ENCODE peak calls at places on chromosomes 3 and 15, in five cellular contexts. One of them, this sample, is unnamed.

GRCh38 chr3:101643861-101644613 is 32.9 kb downstream of the ZBTB11 start:
- DNase-seq in fibroblast of mammary gland: peak; percentile 79
- DNase-seq in sigmoid colon: no peak
- DNase-seq in cardiac fibroblast: peak; percentile 52
- DNase-seq in GM06990: no peak
- DNase-seq in this sample: peak; percentile 63

GRCh38 chr15:36332301-36332700 is 247.1 kb upstream of the CDIN1 start:
- DNase-seq in fibroblast of mammary gland: peak; percentile 19
- DNase-seq in GM06990: no peak
- DNase-seq in sigmoid colon: no peak
- DNase-seq in cardiac fibroblast: peak; percentile 18
- DNase-seq in this sample: peak; percentile 58

GRCh38 chr15:40367673-40368611 is 9.9 kb downstream of the DISP2 start:
- DNase-seq in fibroblast of mammary gland: peak; percentile 81
- DNase-seq in sigmoid colon: peak; percentile 92
- DNase-seq in GM06990: peak; percentile 86
- DNase-seq in cardiac fibroblast: peak; percentile 88
- DNase-seq in this sample: peak; percentile 88

GRCh38 chr3:141998674-141999290 is 122.3 kb downstream of the ATP1B3 start:
- DNase-seq in sigmoid colon: no peak
- DNase-seq in GM06990: no peak
- DNase-seq in cardiac fibroblast: peak; percentile 49
- DNase-seq in fibroblast of mammary gland: peak; percentile 11
- DNase-seq in this sample: peak; percentile 30

GRCh38 chr15:38768970-38769369 is 204.4 kb upstream of the RASGRP1 start:
- DNase-seq in GM06990: no peak
- DNase-seq in cardiac fibroblast: peak; percentile 59
- DNase-seq in fibroblast of mammary gland: peak; percentile 52
- DNase-seq in sigmoid colon: no peak
- DNase-seq in this sample: peak; percentile 84

GRCh38 chr15:80596521-80596976 is 98.6 kb upstream of the ABHD17C start:
- DNase-seq in cardiac fibroblast: peak; percentile 31
- DNase-seq in fibroblast of mammary gland: no peak
- DNase-seq in sigmoid colon: no peak
- DNase-seq in GM06990: no peak
- DNase-seq in this sample: no peak

GRCh38 chr3:71225951-71226564 is 357.5 kb downstream of the FOXP1 start:
- DNase-seq in fibroblast of mammary gland: no peak
- DNase-seq in GM06990: no peak
- DNase-seq in cardiac fibroblast: no peak
- DNase-seq in sigmoid colon: no peak
- DNase-seq in this sample: peak; percentile 28

GRCh38 chr3:128787256-128788253 is 61.6 kb downstream of the RAB7A start:
- DNase-seq in cardiac fibroblast: peak; percentile 91
- DNase-seq in fibroblast of mammary gland: peak; percentile 83
- DNase-seq in sigmoid colon: no peak
- DNase-seq in GM06990: no peak
- DNase-seq in this sample: peak; percentile 43

GRCh38 chr3:9913601-9914000 is 3.3 kb upstream of the IL17RC start:
- DNase-seq in fibroblast of mammary gland: no peak
- DNase-seq in GM06990: no peak
- DNase-seq in cardiac fibroblast: no peak
- DNase-seq in sigmoid colon: no peak
- DNase-seq in this sample: no peak

GRCh38 chr3:167453815-167454214 is 20.0 kb downstream of the SERPINI2 start:
- DNase-seq in fibroblast of mammary gland: no peak
- DNase-seq in sigmoid colon: no peak
- DNase-seq in GM06990: no peak
- DNase-seq in cardiac fibroblast: no peak
- DNase-seq in this sample: no peak

GRCh38 chr3:42942693-42943092 is 36.4 kb upstream of the GASK1A start:
- DNase-seq in fibroblast of mammary gland: no peak
- DNase-seq in cardiac fibroblast: no peak
- DNase-seq in sigmoid colon: no peak
- DNase-seq in GM06990: no peak
- DNase-seq in this sample: no peak

GRCh38 chr3:61809879-61810278 is 248.5 kb downstream of the PTPRG start:
- DNase-seq in sigmoid colon: peak; percentile 75
- DNase-seq in GM06990: no peak
- DNase-seq in cardiac fibroblast: no peak
- DNase-seq in fibroblast of mammary gland: no peak
- DNase-seq in this sample: no peak

GRCh38 chr3:106341090-106341489 is 472.3 kb upstream of the CBLB start:
- DNase-seq in cardiac fibroblast: peak; percentile 35
- DNase-seq in fibroblast of mammary gland: peak; percentile 14
- DNase-seq in sigmoid colon: peak; percentile 66
- DNase-seq in GM06990: no peak
- DNase-seq in this sample: peak; percentile 61

GRCh38 chr3:168475730-168476129 is 380.0 kb upstream of the GOLIM4 start:
- DNase-seq in cardiac fibroblast: no peak
- DNase-seq in fibroblast of mammary gland: no peak
- DNase-seq in sigmoid colon: no peak
- DNase-seq in GM06990: no peak
- DNase-seq in this sample: no peak

GRCh38 chr3:168467085-168467714 is 371.5 kb upstream of the GOLIM4 start:
- DNase-seq in sigmoid colon: no peak
- DNase-seq in fibroblast of mammary gland: peak; percentile 32
- DNase-seq in cardiac fibroblast: peak; percentile 51
- DNase-seq in GM06990: peak; percentile 35
- DNase-seq in this sample: peak; percentile 26

GRCh38 chr3:168476360-168476980 is 380.7 kb upstream of the GOLIM4 start:
- DNase-seq in GM06990: no peak
- DNase-seq in cardiac fibroblast: no peak
- DNase-seq in sigmoid colon: no peak
- DNase-seq in fibroblast of mammary gland: no peak
- DNase-seq in this sample: no peak

GRCh38 chr3:168472811-168473210 is 377.1 kb upstream of the GOLIM4 start:
- DNase-seq in fibroblast of mammary gland: no peak
- DNase-seq in GM06990: no peak
- DNase-seq in cardiac fibroblast: no peak
- DNase-seq in sigmoid colon: no peak
- DNase-seq in this sample: no peak
- H3K4me3 ChIP-seq in fibroblast of mammary gland: no peak overlapping the region
- H3K4me3 ChIP-seq in GM06990: no peak overlapping the region
- H3K4me3 ChIP-seq in cardiac fibroblast: no peak overlapping the region
- H3K4me3 ChIP-seq in sigmoid colon: no peak overlapping the region
- H3K4me3 ChIP-seq in this sample: no peak overlapping the region

GRCh38 chr3:183909030-183909600 is 24.4 kb upstream of the PARL start:
- DNase-seq in cardiac fibroblast: no peak
- DNase-seq in GM06990: no peak
- DNase-seq in sigmoid colon: no peak
- DNase-seq in fibroblast of mammary gland: no peak
- DNase-seq in this sample: no peak
- TF ChIP-seq CTCF in cardiac fibroblast: no peak
- TF ChIP-seq CTCF in GM06990: no peak
- TF ChIP-seq CTCF in sigmoid colon: no peak
- TF ChIP-seq CTCF in fibroblast of mammary gland: no peak
- TF ChIP-seq CTCF in this sample: no peak

GRCh38 chr3:124731760-124732159 is 1.5 kb downstream of the UMPS start:
- DNase-seq in fibroblast of mammary gland: no peak
- DNase-seq in cardiac fibroblast: no peak
- DNase-seq in GM06990: no peak
- DNase-seq in sigmoid colon: no peak
- DNase-seq in this sample: no peak
- H3K4me3 ChIP-seq in fibroblast of mammary gland: peak overlapping the region; percentile 100
- H3K4me3 ChIP-seq in cardiac fibroblast: no peak overlapping the region
- H3K4me3 ChIP-seq in GM06990: peak overlapping the region; percentile 99
- H3K4me3 ChIP-seq in sigmoid colon: no peak overlapping the region
- H3K4me3 ChIP-seq in this sample: no peak overlapping the region

GRCh38 chr15:42984534-42985034 is 64.0 kb upstream of the TTBK2 start:
- DNase-seq in GM06990: no peak
- DNase-seq in cardiac fibroblast: no peak
- DNase-seq in fibroblast of mammary gland: no peak
- DNase-seq in sigmoid colon: no peak
- DNase-seq in this sample: no peak
- TF ChIP-seq CTCF in GM06990: no peak
- TF ChIP-seq CTCF in cardiac fibroblast: peak; percentile 9
- TF ChIP-seq CTCF in fibroblast of mammary gland: no peak
- TF ChIP-seq CTCF in sigmoid colon: no peak
- TF ChIP-seq CTCF in this sample: no peak

DNA sequence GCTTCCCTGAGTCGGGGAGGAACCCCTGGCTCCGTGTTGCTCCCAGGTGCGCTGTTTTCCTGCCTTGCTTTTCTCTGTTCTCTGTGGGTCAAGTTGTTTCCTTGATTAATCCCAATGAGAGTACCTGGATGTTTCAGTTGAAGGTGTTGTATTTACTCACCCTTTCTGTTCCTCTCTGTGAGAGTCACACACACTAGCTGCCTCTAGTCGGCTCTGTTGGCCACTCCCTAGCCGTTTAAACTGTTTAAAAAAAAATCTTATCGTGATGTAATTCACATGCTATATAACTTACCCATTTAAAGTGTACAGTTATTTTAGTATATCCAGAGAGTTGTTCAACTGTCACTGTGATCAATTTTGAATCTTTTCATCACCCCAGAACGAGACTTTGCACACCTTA is 74.0 kb downstream of the AKAP13 start:
- DNase-seq in fibroblast of mammary gland: no peak
- DNase-seq in cardiac fibroblast: no peak
- DNase-seq in GM06990: no peak
- DNase-seq in sigmoid colon: no peak
- DNase-seq in this sample: no peak
- H3K4me3 ChIP-seq in fibroblast of mammary gland: no peak overlapping the region
- H3K4me3 ChIP-seq in cardiac fibroblast: no peak overlapping the region
- H3K4me3 ChIP-seq in GM06990: no peak overlapping the region
- H3K4me3 ChIP-seq in sigmoid colon: no peak overlapping the region
- H3K4me3 ChIP-seq in this sample: no peak overlapping the region

GRCh38 chr15:44426975-44427755 is at the start of gene CTDSPL2:
- DNase-seq in fibroblast of mammary gland: peak; percentile 99
- DNase-seq in GM06990: peak; percentile 94
- DNase-seq in cardiac fibroblast: peak; percentile 99
- DNase-seq in sigmoid colon: peak; percentile 99
- DNase-seq in this sample: peak; percentile 99

GRCh38 chr15:44427756-44428724 is 611 bp downstream of the CTDSPL2 start:
- DNase-seq in fibroblast of mammary gland: peak; percentile 55
- DNase-seq in sigmoid colon: no peak
- DNase-seq in GM06990: no peak
- DNase-seq in cardiac fibroblast: peak; percentile 76
- DNase-seq in this sample: peak; percentile 7
- TF ChIP-seq CTCF in fibroblast of mammary gland: no peak
- TF ChIP-seq CTCF in sigmoid colon: no peak
- TF ChIP-seq CTCF in GM06990: no peak
- TF ChIP-seq CTCF in cardiac fibroblast: no peak
- TF ChIP-seq CTCF in this sample: peak; percentile 21

DNA sequence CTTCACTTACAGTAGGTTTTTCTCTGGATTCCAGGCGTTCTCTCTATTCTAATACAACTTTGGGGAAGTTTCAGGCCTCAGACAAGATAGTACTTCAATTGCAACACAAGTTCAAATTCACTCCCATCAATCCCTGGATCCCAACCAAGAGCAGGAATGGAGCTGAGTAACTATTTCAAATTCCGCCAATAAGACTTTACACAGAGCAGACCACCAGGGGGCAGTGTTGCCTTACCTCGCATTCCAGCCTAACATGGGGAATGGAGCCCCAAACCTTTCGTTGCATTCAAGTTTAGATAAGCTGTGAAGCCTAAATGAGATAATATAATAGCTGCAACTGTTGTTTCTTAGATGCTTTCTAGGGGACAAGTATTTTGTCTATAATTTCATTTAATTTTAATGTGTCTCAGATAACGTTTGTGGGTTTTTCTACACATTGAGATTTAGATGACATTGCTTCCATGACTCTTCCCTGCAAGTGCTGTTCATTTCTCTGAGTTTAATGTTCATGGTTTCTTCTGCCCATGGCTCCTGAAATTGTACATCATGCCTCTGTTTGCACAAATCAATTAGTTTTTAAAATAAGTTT is 186.7 kb downstream of the NSUN3 start:
- DNase-seq in GM06990: no peak
- DNase-seq in cardiac fibroblast: peak; percentile 78
- DNase-seq in sigmoid colon: peak; percentile 71
- DNase-seq in fibroblast of mammary gland: peak; percentile 78
- DNase-seq in this sample: peak; percentile 80
- H3K4me3 ChIP-seq in GM06990: no peak overlapping the region
- H3K4me3 ChIP-seq in cardiac fibroblast: no peak overlapping the region
- H3K4me3 ChIP-seq in sigmoid colon: no peak overlapping the region
- H3K4me3 ChIP-seq in fibroblast of mammary gland: no peak overlapping the region
- H3K4me3 ChIP-seq in this sample: no peak overlapping the region

DNA sequence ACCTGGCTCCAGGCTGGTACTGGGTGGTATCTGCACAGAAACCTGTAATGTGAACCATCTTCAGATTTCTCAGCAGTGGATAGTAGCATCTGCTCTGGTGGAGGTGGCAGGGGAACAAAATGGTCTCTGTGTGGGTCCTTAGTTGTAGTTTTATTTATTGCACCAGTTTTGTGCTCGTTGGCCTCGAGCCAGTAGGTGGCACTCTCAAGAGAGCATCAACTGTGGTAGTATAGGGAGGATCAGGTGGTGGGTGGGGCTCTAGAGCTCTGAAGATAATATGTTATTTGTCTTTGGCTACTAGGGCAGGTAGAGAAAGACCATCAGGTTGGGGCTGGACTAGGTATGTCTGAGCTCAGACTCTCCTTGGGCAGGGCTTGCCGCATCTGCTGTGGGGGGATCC is 254.0 kb upstream of the GPR149 start:
- DNase-seq in cardiac fibroblast: no peak
- DNase-seq in sigmoid colon: no peak
- DNase-seq in fibroblast of mammary gland: no peak
- DNase-seq in GM06990: no peak
- DNase-seq in this sample: no peak
- TF ChIP-seq CTCF in cardiac fibroblast: no peak
- TF ChIP-seq CTCF in sigmoid colon: no peak
- TF ChIP-seq CTCF in fibroblast of mammary gland: no peak
- TF ChIP-seq CTCF in GM06990: peak; percentile 28
- TF ChIP-seq CTCF in this sample: no peak

GRCh38 chr15:74173545-74174215 is at the start of gene ISLR:
- DNase-seq in cardiac fibroblast: peak; percentile 64
- DNase-seq in fibroblast of mammary gland: peak; percentile 69
- DNase-seq in GM06990: no peak
- DNase-seq in sigmoid colon: peak; percentile 86
- DNase-seq in this sample: peak; percentile 93
- H3K4me3 ChIP-seq in cardiac fibroblast: no peak within 1 kb of the TSS
- H3K4me3 ChIP-seq in fibroblast of mammary gland: no peak within 1 kb of the TSS
- H3K4me3 ChIP-seq in GM06990: no peak within 1 kb of the TSS
- H3K4me3 ChIP-seq in sigmoid colon: peak within 1 kb of the TSS; percentile 40
- H3K4me3 ChIP-seq in this sample: peak within 1 kb of the TSS; percentile 73

GRCh38 chr15:89333959-89334509 is 590 bp downstream of the POLG start:
- DNase-seq in fibroblast of mammary gland: no peak
- DNase-seq in sigmoid colon: peak; percentile 66
- DNase-seq in GM06990: no peak
- DNase-seq in cardiac fibroblast: no peak
- DNase-seq in this sample: no peak

GRCh38 chr15:89334510-89335288 is at the start of gene POLG:
- DNase-seq in fibroblast of mammary gland: peak; percentile 98
- DNase-seq in cardiac fibroblast: peak; percentile 100
- DNase-seq in GM06990: peak; percentile 100
- DNase-seq in sigmoid colon: peak; percentile 100
- DNase-seq in this sample: peak; percentile 100

GRCh38 chr15:89330881-89331595 is 3.6 kb downstream of the POLG start:
- DNase-seq in cardiac fibroblast: no peak
- DNase-seq in sigmoid colon: no peak
- DNase-seq in fibroblast of mammary gland: no peak
- DNase-seq in GM06990: no peak
- DNase-seq in this sample: no peak

GRCh38 chr15:89333011-89333860 is 1.4 kb downstream of the POLG start:
- DNase-seq in fibroblast of mammary gland: no peak
- DNase-seq in GM06990: peak; percentile 32
- DNase-seq in cardiac fibroblast: no peak
- DNase-seq in sigmoid colon: peak; percentile 61
- DNase-seq in this sample: no peak

GRCh38 chr15:89332446-89332845 is 2.2 kb downstream of the POLG start:
- DNase-seq in sigmoid colon: no peak
- DNase-seq in GM06990: no peak
- DNase-seq in cardiac fibroblast: peak; percentile 28
- DNase-seq in fibroblast of mammary gland: peak; percentile 30
- DNase-seq in this sample: peak; percentile 13
- TF ChIP-seq CTCF in sigmoid colon: no peak
- TF ChIP-seq CTCF in GM06990: peak; percentile 57
- TF ChIP-seq CTCF in cardiac fibroblast: peak; percentile 43
- TF ChIP-seq CTCF in fibroblast of mammary gland: peak; percentile 41
- TF ChIP-seq CTCF in this sample: peak; percentile 30